ENCODE peak calls at places on chromosome 15, in eight cellular contexts. I, H, K, J, U, Q, T and M are unnamed samples. For H3K27me3, the result is how much of the 10 kb centered on the place peaks cover.

GRCh38 chr15:81573098-81573746 is 199.2 kb upstream of the TMC3 start:
- DNase-seq in I (no peak), H (no peak), K (no peak), J (no peak), U (no peak), Q (no peak), T (no peak), M (no peak)

GRCh38 chr15:52093167-52093538 is 19.4 kb downstream of the BCL2L10 start:
- DNase-seq in I (no peak), H (no peak), K (no peak), J (no peak), U (no peak), Q (no peak), T (no peak), M (no peak)

GRCh38 chr15:63843901-63844317 is 10.2 kb upstream of the HERC1 start:
- DNase-seq in I (no peak), H (no peak), K (no peak), J (no peak), U (peak), Q (no peak), T (peak), M (no peak)

GRCh38 chr15:51281368-51281967 is 56.9 kb downstream of the CYP19A1 start:
- DNase-seq in I (peak), H (no peak), K (no peak), J (peak), U (no peak), Q (peak), T (peak), M (peak)

GRCh38 chr15:25784141-25784540 is 79.0 kb downstream of the ATP10A start:
- DNase-seq in I (no peak), H (no peak), K (no peak), J (no peak), U (no peak), Q (no peak), T (no peak), M (peak)

GRCh38 chr15:95192923-95193322 is 961.6 kb downstream of the MCTP2 start:
- DNase-seq in I (no peak), H (no peak), K (no peak), J (no peak), U (no peak), Q (no peak), T (no peak), M (no peak)

GRCh38 chr15:68617777-68618176 is 39.0 kb downstream of the CORO2B start:
- DNase-seq in I (no peak), H (no peak), K (no peak), J (no peak), U (no peak), Q (no peak), T (no peak), M (no peak)

GRCh38 chr15:70133296-70133695 is 35.6 kb upstream of the TLE3 start:
- DNase-seq in I (no peak), H (no peak), K (no peak), J (peak), U (no peak), Q (peak), T (no peak), M (no peak)

GRCh38 chr15:73752817-73753214 is 335 bp downstream of the INSYN1 start:
- DNase-seq in I (no peak), H (no peak), K (no peak), J (peak), U (no peak), Q (no peak), T (no peak), M (no peak)

GRCh38 chr15:33729648-33730047 is 238.6 kb upstream of the CHRM5 start:
- DNase-seq in I (no peak), H (no peak), K (no peak), J (no peak), U (no peak), Q (no peak), T (no peak), M (no peak)

GRCh38 chr15:65841121-65841930 is 28.0 kb upstream of the RAB11A start:
- DNase-seq in I (peak), H (no peak), K (no peak), J (no peak), U (no peak), Q (no peak), T (peak), M (no peak)

GRCh38 chr15:98126326-98127090 is 166.0 kb downstream of the ARRDC4 start:
- DNase-seq in I (no peak), H (no peak), K (no peak), J (no peak), U (no peak), Q (no peak), T (no peak), M (no peak)

GRCh38 chr15:94411279-94411678 is 179.9 kb downstream of the MCTP2 start:
- DNase-seq in I (no peak), H (no peak), K (no peak), J (no peak), U (no peak), Q (no peak), T (no peak), M (no peak)

GRCh38 chr15:99909914-99910313 is 176.7 kb upstream of the LYSMD4 start:
- DNase-seq in I (no peak), H (no peak), K (no peak), J (no peak), U (no peak), Q (no peak), T (no peak), M (no peak)

GRCh38 chr15:77493324-77493907 is 72.7 kb downstream of the HMG20A start:
- DNase-seq in I (no peak), H (no peak), K (no peak), J (no peak), U (peak), Q (no peak), T (peak), M (peak)

GRCh38 chr15:70615435-70616310 is 147.7 kb downstream of the UACA start:
- DNase-seq in I (no peak), H (no peak), K (no peak), J (no peak), U (no peak), Q (no peak), T (no peak), M (no peak)

GRCh38 chr15:48842501-48842900 is 31.6 kb upstream of the CEP152 start:
- DNase-seq in I (no peak), H (no peak), K (no peak), J (no peak), U (no peak), Q (no peak), T (no peak), M (no peak)

GRCh38 chr15:92117301-92117731 is 263.8 kb downstream of the SLCO3A1 start:
- DNase-seq in I (no peak), H (no peak), K (no peak), J (no peak), U (no peak), Q (peak), T (no peak), M (no peak)

GRCh38 chr15:81108427-81108826 is 25.6 kb upstream of the CFAP161 start:
- DNase-seq in I (no peak), H (no peak), K (no peak), J (no peak), U (no peak), Q (no peak), T (no peak), M (no peak)

DNA sequence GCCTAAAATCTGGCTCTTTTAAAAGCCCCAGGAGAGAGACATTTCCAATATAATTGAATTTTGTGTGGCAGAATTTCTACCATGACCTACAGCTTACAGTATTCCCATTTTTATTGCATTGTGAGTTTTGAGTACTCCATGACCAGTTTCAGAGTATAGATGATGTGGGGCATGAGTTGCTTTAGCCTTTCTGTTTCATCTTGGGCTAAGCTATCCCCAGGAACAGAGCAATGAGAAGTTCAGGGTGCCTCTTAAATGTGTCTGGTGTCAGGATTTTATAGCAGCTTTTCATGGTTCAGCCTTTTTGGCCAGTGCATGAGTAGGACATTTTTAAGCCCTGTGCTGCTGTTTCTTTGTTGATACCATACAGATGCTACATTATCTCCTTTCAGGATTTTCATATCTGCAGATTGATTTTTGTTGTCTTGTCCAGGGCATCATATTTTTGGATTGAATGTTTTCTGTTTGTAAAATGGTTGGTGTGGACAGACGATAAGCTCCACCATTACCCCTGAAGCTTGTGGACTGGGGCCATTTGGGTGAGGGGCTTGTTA is 3.5 kb downstream of the ABHD2 start:
- DNase-seq in I (no peak), H (no peak), K (no peak), J (no peak), U (no peak), Q (peak), T (no peak), M (no peak)
- H3K27ac ChIP-seq in I (peak), H (no peak), K (peak), J (peak), U (peak), Q (peak), T (peak), M (no peak)

DNA sequence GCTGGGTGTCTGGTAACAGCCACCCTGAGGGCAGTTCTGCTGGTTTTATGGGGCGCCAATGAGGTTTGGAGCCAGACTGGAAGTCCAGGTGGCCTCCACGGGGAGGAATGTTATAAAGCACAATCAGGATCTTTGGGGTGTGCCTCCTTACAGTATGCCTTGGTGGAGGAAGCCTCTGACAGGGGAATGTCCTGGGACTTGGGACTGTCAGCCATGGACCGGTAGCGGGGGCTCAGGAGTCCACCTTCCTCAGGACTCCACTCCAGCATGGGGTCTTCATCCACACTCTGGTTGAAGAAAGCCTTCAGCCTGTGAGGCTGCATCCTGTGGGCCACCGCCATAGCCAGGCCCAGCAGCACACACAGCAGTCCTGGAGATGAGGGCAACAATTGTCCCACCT is 4.9 kb downstream of the DUOXA2 start:
- DNase-seq in I (no peak), H (no peak), K (no peak), J (no peak), U (no peak), Q (no peak), T (no peak), M (no peak)
- H3K27me3 ChIP-seq in I (half or more), H (under half), K (under half), J (under half), U (under half), Q (under half), T (under half), M (under half)

GRCh38 chr15:75130597-75131268 is 70.9 kb upstream of the C15orf39 start:
- DNase-seq in I (no peak), H (no peak), K (no peak), J (no peak), U (no peak), Q (no peak), T (no peak), M (no peak)
- H3K4me3 ChIP-seq in I (no peak), H (no peak), K (no peak), J (no peak), U (no peak), Q (no peak), T (no peak), M (no peak)

GRCh38 chr15:72340366-72340765 is 20.4 kb upstream of the CELF6 start:
- DNase-seq in I (no peak), H (no peak), K (no peak), J (no peak), U (no peak), Q (no peak), T (no peak), M (no peak)

GRCh38 chr15:72341361-72341760 is 21.4 kb upstream of the CELF6 start:
- DNase-seq in I (no peak), H (peak), K (no peak), J (no peak), U (no peak), Q (no peak), T (no peak), M (no peak)

GRCh38 chr15:72339777-72340177 is 19.8 kb upstream of the CELF6 start:
- DNase-seq in I (peak), H (no peak), K (no peak), J (no peak), U (peak), Q (no peak), T (peak), M (no peak)

GRCh38 chr15:72344602-72345001 is 24.6 kb upstream of the CELF6 start:
- DNase-seq in I (no peak), H (no peak), K (no peak), J (no peak), U (no peak), Q (no peak), T (no peak), M (no peak)

GRCh38 chr15:72342385-72342784 is 22.4 kb upstream of the CELF6 start:
- DNase-seq in I (no peak), H (peak), K (no peak), J (no peak), U (no peak), Q (no peak), T (peak), M (no peak)
- H3K27ac ChIP-seq in I (no peak), H (no peak), K (no peak), J (no peak), U (no peak), Q (no peak), T (no peak), M (no peak)

DNA sequence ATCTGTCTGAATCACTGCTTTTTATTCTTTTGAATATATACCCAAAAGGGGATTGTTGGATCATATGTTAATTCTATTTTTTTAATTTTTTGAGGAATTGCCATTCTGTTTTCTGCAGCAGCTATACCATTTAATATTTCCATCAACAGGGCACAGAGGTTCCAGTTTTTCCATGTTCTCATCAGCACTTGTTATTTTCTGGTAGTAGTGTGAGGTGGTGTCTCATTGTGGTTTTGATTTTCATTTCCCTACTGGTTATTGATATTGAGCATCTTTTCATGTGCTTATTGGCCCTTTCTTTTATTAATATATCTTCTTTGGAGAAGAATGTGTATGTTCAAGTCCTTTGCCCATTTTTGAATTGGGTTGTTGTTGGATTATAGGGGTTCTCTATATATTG is 68.1 kb downstream of the PDE8A start:
- DNase-seq in I (no peak), H (no peak), K (no peak), J (no peak), U (no peak), Q (no peak), T (no peak), M (no peak)
- H3K27me3 ChIP-seq in I (under half), H (under half), K (under half), J (under half), U (under half), Q (under half), T (under half), M (under half)

DNA sequence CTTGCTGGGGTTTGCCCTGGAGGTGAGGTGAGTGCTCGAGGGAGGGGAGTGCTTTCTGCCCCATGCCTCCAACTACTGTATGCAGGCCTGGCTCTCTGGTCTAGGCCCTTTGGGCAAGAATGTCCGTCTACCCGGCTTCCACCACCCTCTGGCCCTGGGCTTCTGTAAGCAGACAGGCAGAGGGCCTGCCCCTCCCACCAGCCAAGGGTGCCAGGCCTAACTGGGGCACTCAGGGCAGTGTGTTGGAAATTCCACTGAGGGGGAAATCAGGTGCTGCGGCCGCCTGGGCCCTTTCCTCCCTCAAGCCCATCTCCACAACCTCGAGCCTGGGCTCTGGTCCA is 9.4 kb downstream of the DLL4 start:
- DNase-seq in I (no peak), H (no peak), K (no peak), J (no peak), U (no peak), Q (no peak), T (no peak), M (no peak)
- H3K4me3 ChIP-seq in I (no peak), H (no peak), K (no peak), J (no peak), U (no peak), Q (no peak), T (no peak), M (no peak)

GRCh38 chr15:29708519-29708918 is 113.7 kb downstream of the TJP1 start:
- DNase-seq in I (no peak), H (no peak), K (no peak), J (no peak), U (no peak), Q (peak), T (no peak), M (no peak)

GRCh38 chr15:29712149-29712885 is 110.0 kb downstream of the TJP1 start:
- DNase-seq in I (no peak), H (no peak), K (no peak), J (no peak), U (no peak), Q (no peak), T (no peak), M (peak)

GRCh38 chr15:29711531-29711930 is 110.7 kb downstream of the TJP1 start:
- DNase-seq in I (no peak), H (no peak), K (no peak), J (no peak), U (peak), Q (no peak), T (no peak), M (peak)

GRCh38 chr15:29713784-29714183 is 108.5 kb downstream of the TJP1 start:
- DNase-seq in I (no peak), H (no peak), K (no peak), J (no peak), U (no peak), Q (no peak), T (no peak), M (no peak)
- H3K27ac ChIP-seq in I (no peak), H (no peak), K (no peak), J (no peak), U (no peak), Q (peak), T (no peak), M (no peak)